ENCODE peak calls at places on chromosomes 5 and 9, in seven cellular contexts. P is mesendoderm, I is neuronal stem cell, Z is H1, A is IMR-90, X is mesenchymal stem cell, U is trophoblast cell. B is an unnamed sample.

GRCh38 chr9:286091-286740 is 71.6 kb downstream of the DOCK8 start:
- DNase-seq in P (no peak), I (no peak), Z (no peak), A (no peak), X (no peak), U (peak), B (no peak)

GRCh38 chr9:111152614-111153013 is 114.3 kb upstream of the LPAR1 start:
- DNase-seq in P (no peak), I (no peak), Z (no peak), A (no peak), X (no peak), U (no peak), B (no peak)

GRCh38 chr9:121699271-121700164 is 48.1 kb downstream of the DAB2IP start:
- DNase-seq in P (peak), I (peak), Z (peak), A (peak), X (peak), U (no peak), B (peak)

GRCh38 chr5:128825826-128826225 is 139.5 kb upstream of the SLC27A6 start:
- DNase-seq in P (no peak), I (no peak), Z (no peak), A (peak), X (no peak), U (no peak), B (no peak)

GRCh38 chr5:175895701-175896102 is 24.3 kb downstream of the CPLX2 start:
- DNase-seq in P (peak), I (no peak), Z (no peak), A (no peak), X (no peak), U (no peak), B (no peak)

GRCh38 chr5:159799701-159800100 is 116.6 kb upstream of the ADRA1B start:
- DNase-seq in P (no peak), I (no peak), Z (no peak), A (no peak), X (no peak), U (no peak), B (no peak)

GRCh38 chr5:108345541-108346171 is 36.2 kb downstream of the FBXL17 start:
- DNase-seq in P (peak), I (peak), Z (no peak), A (peak), X (peak), U (no peak), B (no peak)

GRCh38 chr5:151298465-151298864 is 5.1 kb downstream of the SLC36A3 start:
- DNase-seq in P (no peak), I (no peak), Z (no peak), A (no peak), X (peak), U (no peak), B (no peak)

GRCh38 chr5:5686356-5686755 is 263.9 kb downstream of the ICE1 start:
- DNase-seq in P (no peak), I (no peak), Z (no peak), A (no peak), X (no peak), U (no peak), B (no peak)

GRCh38 chr9:113399646-113400200 is 1.4 kb downstream of the ALAD start:
- DNase-seq in P (peak), I (no peak), Z (no peak), A (no peak), X (no peak), U (peak), B (no peak)

GRCh38 chr9:136865768-136866103 is 372 bp downstream of the EDF1 start:
- DNase-seq in P (no peak), I (no peak), Z (no peak), A (no peak), X (no peak), U (no peak), B (peak)

GRCh38 chr9:137802521-137803243 is 74.9 kb upstream of the CACNA1B start:
- DNase-seq in P (no peak), I (no peak), Z (no peak), A (no peak), X (no peak), U (no peak), B (no peak)

GRCh38 chr9:95003694-95004451 is 277.4 kb downstream of the AOPEP start:
- DNase-seq in P (peak), I (no peak), Z (no peak), A (peak), X (peak), U (no peak), B (peak)

GRCh38 chr9:72909428-72909827 is 43.4 kb downstream of the ALDH1A1 start:
- DNase-seq in P (peak), I (no peak), Z (no peak), A (no peak), X (no peak), U (no peak), B (no peak)

GRCh38 chr9:124569942-124570341 is 62.7 kb upstream of the NR5A1 start:
- DNase-seq in P (peak), I (no peak), Z (no peak), A (no peak), X (no peak), U (peak), B (no peak)
- H3K4ac ChIP-seq in P (no peak), I (no peak), Z (no peak), A (no peak), X (no peak), U (no peak), B (no peak)

GRCh38 chr5:146794326-146795029 is 84.1 kb downstream of the PPP2R2B start:
- DNase-seq in P (no peak), I (no peak), Z (no peak), A (no peak), X (no peak), U (no peak), B (no peak)

GRCh38 chr5:146785065-146785464 is 93.5 kb downstream of the PPP2R2B start:
- DNase-seq in P (peak), I (no peak), Z (no peak), A (no peak), X (no peak), U (no peak), B (no peak)

GRCh38 chr5:146789712-146790660 is 88.6 kb downstream of the PPP2R2B start:
- DNase-seq in P (peak), I (peak), Z (no peak), A (no peak), X (no peak), U (no peak), B (peak)

GRCh38 chr5:146793709-146794108 is 84.8 kb downstream of the PPP2R2B start:
- DNase-seq in P (no peak), I (no peak), Z (no peak), A (no peak), X (no peak), U (no peak), B (no peak)

GRCh38 chr5:146788918-146789317 is 89.6 kb downstream of the PPP2R2B start:
- DNase-seq in P (peak), I (peak), Z (no peak), A (no peak), X (no peak), U (no peak), B (peak)
- H3K9ac ChIP-seq in P (no peak), I (no peak), Z (no peak), A (no peak), X (no peak), U (no peak), B (no peak)

DNA sequence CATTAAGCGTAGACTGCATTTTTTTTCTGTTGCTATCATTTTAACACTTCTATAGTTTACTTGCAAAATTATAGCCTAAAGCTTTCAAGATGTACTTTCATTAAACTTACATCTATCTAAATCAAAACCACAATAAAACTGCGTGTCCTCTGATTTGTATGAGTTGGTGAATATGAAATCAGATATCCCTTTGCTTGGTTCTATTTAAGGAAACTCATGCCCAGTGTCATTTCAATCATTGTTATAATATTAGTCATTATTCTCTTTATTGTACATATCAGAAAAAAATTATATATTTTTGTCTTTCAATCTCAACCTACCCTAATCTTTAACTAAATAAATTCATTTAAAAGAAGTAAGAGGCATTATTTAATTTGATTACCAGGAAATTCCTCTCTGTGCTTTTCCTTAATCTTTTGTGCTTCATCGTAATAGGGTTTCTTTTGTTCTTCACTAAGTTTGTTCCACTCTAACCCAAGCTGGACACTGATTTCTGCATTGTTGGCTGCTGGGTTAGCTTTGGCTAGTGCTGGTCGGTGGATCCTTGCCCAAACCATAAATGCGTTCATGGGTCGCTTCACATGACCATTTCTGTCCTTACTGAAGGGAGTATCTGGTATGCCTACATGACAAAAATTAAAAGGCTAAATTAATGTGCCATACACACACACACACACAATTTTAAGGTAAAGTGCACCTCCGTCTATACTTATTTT is 3.8 kb downstream of the SOX30 start:
- DNase-seq in P (no peak), I (no peak), Z (no peak), A (peak), X (no peak), U (no peak), B (no peak)
- H3K4ac ChIP-seq in P (no peak), I (no peak), Z (no peak), A (no peak), X (no peak), U (no peak), B (no peak)

GRCh38 chr9:129597355-129598088 is 23.4 kb downstream of the C9orf50 start:
- DNase-seq in P (peak), I (peak), Z (peak), A (peak), X (peak), U (peak), B (peak)
- H3K9ac ChIP-seq in P (peak), I (peak), Z (no peak), A (peak), X (peak), U (peak), B (no peak)

DNA sequence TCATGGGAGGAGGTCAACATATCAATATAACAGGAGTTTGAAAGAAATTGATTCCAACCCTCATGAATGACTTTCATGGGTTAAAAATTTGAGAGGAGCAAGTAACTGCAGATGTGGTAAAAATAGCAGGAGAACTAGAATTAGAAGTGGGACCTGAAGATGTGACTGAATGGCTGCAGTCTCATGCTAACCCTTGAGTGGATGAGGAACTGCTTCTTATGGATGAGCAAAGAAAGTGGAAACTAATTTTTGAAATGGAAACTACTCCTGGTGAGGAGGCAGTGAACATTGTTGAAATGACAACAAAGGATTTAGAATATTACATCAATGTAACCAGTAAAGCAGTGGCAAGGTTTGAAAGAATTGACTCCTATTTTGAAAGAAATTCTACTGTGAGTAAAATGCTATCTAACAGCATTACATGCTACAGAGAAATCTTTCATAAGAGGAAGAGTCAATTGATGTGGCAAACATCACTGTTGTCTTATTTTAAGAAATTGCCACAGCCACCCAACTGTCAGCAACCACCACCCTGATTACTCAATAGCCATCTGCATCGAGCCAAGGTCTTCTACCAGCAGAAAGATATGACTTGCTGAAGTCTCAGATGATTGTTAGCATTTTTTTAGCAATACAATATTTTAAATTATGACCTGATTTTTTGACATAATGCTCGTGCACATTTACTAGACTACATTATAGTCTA is 1683.3 kb downstream of the MAT2B start:
- DNase-seq in P (no peak), I (no peak), Z (no peak), A (no peak), X (no peak), U (no peak), B (no peak)
- H3K4ac ChIP-seq in P (no peak), I (no peak), Z (no peak), A (no peak), X (no peak), U (no peak), B (no peak)

GRCh38 chr9:130599625-130600024 is 20.2 kb downstream of the FUBP3 start:
- DNase-seq in P (peak), I (no peak), Z (peak), A (no peak), X (no peak), U (no peak), B (peak)

GRCh38 chr9:130598188-130598587 is 18.8 kb downstream of the FUBP3 start:
- DNase-seq in P (no peak), I (no peak), Z (no peak), A (no peak), X (no peak), U (no peak), B (no peak)

GRCh38 chr9:130593020-130593419 is 13.6 kb downstream of the FUBP3 start:
- DNase-seq in P (no peak), I (no peak), Z (no peak), A (no peak), X (no peak), U (no peak), B (no peak)

GRCh38 chr9:130601100-130601499 is 21.7 kb downstream of the FUBP3 start:
- DNase-seq in P (no peak), I (no peak), Z (no peak), A (no peak), X (no peak), U (no peak), B (no peak)

DNA sequence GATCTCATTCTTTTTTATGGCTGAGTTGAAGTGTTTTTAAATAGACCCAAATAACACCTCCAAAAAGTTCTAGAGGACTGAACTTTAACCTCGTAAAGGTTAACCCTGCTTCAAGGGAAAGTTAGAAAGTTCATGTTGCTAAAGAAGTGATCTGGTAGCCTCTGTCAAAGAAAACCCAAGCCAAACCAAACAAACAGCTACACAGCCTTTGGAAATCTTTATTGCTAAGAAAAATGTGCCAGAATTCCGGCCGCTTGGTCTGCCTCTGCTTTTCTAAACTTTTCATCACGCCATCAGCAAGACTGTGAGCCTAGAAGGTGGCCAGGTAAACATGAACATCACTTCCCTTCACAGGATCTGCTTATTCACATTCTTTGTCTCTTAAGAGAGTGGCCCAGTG is 17.9 kb downstream of the FUBP3 start:
- DNase-seq in P (no peak), I (no peak), Z (no peak), A (no peak), X (no peak), U (no peak), B (no peak)
- H3K9ac ChIP-seq in P (no peak), I (no peak), Z (no peak), A (no peak), X (no peak), U (no peak), B (no peak)

DNA sequence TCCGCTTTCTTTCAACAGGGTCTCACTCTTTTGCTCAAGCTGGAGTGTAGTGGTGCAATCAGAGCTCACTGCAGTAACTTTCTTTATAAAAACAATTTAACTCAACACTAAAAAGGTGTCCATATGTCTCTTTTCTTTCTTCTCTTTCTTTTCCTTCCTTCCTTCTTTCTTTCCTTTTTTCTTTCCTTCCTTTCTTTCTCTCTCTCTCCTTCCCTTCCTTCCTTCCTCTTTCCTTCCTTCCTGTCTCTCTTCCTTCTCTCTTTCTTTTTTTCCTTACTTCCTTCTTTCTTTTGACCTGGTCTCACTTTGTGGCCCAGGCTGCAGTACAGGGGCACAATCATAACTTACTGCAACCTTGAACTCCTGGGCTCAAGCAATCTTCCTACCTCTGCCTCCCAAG is 25.8 kb upstream of the TBC1D2 start:
- DNase-seq in P (no peak), I (no peak), Z (no peak), A (no peak), X (no peak), U (no peak), B (no peak)
- H3K4ac ChIP-seq in P (peak), I (no peak), Z (no peak), A (no peak), X (no peak), U (no peak), B (no peak)